ENCODE peak calls at places on chromosomes 1 and 21, in four cellular contexts. X is HepG2, T is H1, O is GM12878. U is an unnamed sample. For H3K27me3 and H3K4me1, the result is how much of the 10 kb centered on the place peaks cover.

GRCh38 chr21:17818158-17819113 is 720 bp downstream of the C21orf91 start:
- DNase-seq in X (peak), T (no peak), O (no peak), U (peak)

GRCh38 chr21:43733529-43734071 is 14.7 kb downstream of the PDXK start:
- DNase-seq in X (no peak), T (no peak), O (no peak), U (no peak)

GRCh38 chr1:173333581-173333980 is 126.5 kb upstream of the TNFSF4 start:
- DNase-seq in X (no peak), T (no peak), O (peak), U (no peak)

GRCh38 chr1:21523297-21523813 is 14.1 kb downstream of the ALPL start:
- DNase-seq in X (no peak), T (no peak), O (no peak), U (no peak)

GRCh38 chr1:33334081-33334552 is 13.2 kb upstream of the A3GALT2 start:
- DNase-seq in X (peak), T (no peak), O (no peak), U (no peak)

GRCh38 chr1:224459051-224459450 is 24.5 kb upstream of the WDR26 start:
- DNase-seq in X (no peak), T (no peak), O (no peak), U (no peak)

GRCh38 chr1:248857201-248857600 is 1.7 kb downstream of the ZNF692 start:
- DNase-seq in X (no peak), T (no peak), O (no peak), U (no peak)

GRCh38 chr1:62637392-62638105 is 40.2 kb downstream of the ANGPTL3 start:
- DNase-seq in X (no peak), T (no peak), O (no peak), U (no peak)

DNA sequence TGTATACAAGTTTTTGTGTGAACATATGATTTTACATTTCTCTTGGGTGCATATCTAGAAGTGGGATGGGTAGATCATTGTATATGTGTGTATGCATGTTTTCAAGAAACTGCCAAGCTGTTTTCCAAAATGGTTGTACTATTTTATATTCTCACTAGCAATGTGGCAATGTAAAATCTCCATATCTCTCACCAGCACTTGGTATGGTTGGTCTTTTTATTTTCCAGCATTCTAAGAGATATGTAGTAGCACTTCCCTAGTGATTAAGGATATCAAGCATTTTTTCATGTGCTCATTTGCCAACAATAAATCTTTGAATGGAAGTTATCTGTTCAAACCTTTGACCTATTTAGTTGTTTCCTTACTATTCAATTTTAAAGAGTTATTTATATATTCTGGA is 310.7 kb downstream of the ZNF326 start:
- DNase-seq in X (no peak), T (no peak), O (no peak), U (no peak)
- H3K27me3 ChIP-seq in X (under half), T (under half), O (under half), U (under half)

DNA sequence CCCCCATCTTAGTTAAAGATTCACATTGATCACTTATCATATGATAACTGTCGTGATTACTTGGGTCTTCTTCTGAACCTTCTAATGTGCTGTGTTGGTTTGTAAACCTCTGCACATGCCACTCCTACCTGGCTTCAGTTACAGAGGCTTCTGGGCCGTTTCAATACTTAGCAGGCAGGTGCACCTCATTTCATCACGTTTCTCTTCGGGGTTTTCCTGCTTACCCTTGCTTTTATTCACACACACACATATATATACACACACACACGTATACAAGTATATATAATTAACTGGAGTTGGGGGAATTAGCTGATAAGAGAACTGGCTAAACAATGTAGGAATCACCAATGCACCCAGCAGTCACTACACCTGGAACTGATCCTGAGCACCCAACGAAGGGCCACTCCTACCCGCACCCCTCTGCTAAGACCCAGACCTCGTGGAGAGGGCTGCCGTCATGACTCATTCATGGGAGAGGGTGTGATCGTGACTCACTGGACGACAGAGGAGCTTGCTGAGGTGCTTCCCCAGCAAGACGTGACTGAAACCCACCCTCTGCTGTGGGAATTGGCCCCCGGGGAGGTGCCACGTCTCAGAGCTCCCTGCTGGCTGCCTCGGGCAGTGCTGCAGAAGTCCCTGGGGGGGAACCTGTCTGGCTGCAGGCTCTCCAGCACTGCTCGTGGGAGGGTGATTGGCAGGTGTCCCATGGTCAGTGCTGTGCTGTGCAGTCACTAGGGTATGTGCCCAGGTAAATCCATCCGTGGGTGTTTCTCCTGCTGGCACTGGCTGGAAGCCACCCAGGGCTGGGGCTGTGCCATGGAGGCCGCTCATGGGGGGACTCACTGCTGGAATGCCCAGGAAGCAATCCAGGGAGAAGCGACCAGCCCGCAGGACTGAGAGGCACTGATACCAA is 166.6 kb downstream of the DYRK1A start:
- DNase-seq in X (no peak), T (peak), O (no peak), U (no peak)
- TF ChIP-seq SUZ12 in X (no peak), T (no peak), O (no peak), U (no peak)

DNA sequence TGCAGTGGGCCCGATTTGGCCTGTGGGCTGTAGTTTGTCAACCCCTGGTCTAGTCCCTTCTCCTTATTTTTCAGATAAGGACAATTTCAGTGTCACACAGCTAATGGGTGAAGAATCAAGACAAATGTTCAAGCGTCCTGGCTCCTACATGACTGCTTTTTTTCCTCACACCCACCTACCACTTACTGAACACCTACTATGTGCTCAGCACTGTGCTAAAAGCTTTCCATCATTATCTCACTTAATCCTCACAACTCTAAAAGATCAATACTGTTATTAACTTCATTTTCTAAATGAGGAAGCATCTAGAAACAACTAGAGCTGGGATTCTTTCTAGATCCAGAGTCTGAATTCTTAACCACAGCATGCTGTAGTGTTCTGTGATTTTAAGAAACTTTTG is 68.5 kb upstream of the EFHD2 start:
- DNase-seq in X (no peak), T (no peak), O (no peak), U (no peak)
- H3K4me1 ChIP-seq in X (under half), T (under half), O (under half), U (under half)

GRCh38 chr1:41284121-41284520 is 42.0 kb upstream of the SCMH1 start:
- DNase-seq in X (no peak), T (no peak), O (no peak), U (no peak)
- H3K27me3 ChIP-seq in X (under half), T (under half), O (under half), U (under half)

DNA sequence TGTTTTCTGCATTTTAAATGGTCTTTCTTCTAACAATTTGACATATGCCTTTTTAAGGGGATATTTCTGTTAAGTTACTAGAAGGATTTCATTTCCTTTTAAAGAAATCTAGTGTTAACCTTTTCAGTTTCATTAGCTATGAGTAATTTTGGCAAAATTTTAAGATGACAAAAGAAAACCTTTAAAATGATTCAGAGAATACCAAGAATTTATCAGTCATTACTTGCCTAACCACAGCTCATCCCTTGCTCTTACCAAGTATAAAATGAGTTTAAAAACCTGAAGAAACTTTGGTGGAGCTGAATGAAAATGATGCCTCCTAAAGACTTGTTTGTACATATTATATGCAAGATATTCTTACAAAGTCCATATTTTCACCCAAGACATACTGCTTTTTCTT is 101.7 kb downstream of the NEK7 start:
- DNase-seq in X (no peak), T (no peak), O (peak), U (no peak)
- TF ChIP-seq SUZ12 in X (no peak), T (no peak), O (no peak), U (no peak)

GRCh38 chr1:20478072-20478660 is 7.8 kb downstream of the CAMK2N1 start:
- DNase-seq in X (no peak), T (no peak), O (no peak), U (no peak)
- H3K4me1 ChIP-seq in X (half or more), T (under half), O (under half), U (under half)

DNA sequence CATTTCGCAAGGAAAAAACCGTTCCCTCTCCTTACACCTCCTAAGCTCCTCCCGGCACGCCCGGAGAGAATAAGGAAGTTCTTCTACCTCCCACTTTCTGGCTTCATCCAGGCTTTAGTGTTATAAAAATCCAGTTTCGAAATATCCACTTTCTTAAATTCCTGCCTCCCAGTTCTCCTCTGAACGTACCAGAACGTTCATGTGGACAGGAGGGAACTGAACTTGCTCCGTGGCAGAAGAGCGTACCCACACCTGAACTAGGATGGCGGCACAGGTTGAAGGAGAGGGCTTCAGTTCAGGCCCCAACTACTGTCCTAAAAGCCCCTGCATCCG is 4.4 kb downstream of the LMX1A start:
- DNase-seq in X (no peak), T (no peak), O (no peak), U (no peak)
- H3K27me3 ChIP-seq in X (under half), T (half or more), O (under half), U (half or more)

U was measured in NT2/D1.